ENCODE peak calls at places on chromosome 16, in six cellular contexts. One of them, this sample, is unnamed.

GRCh38 chr16:3950343-3951193 is 70.1 kb upstream of the CREBBP start:
- DNase-seq in GM23338: no peak
- DNase-seq in transverse colon: peak; percentile 60
- DNase-seq in K562: peak; percentile 32
- DNase-seq in stomach: peak; percentile 54
- DNase-seq in endothelial cell of umbilical vein: peak; percentile 79
- DNase-seq in this sample: no peak

GRCh38 chr16:86697715-86698114 is 119.4 kb downstream of the FOXL1 start:
- DNase-seq in GM23338: no peak
- DNase-seq in transverse colon: no peak
- DNase-seq in K562: no peak
- DNase-seq in stomach: no peak
- DNase-seq in endothelial cell of umbilical vein: peak; percentile 34
- DNase-seq in this sample: no peak

GRCh38 chr16:971582-971905 is 760 bp upstream of the LMF1 start:
- DNase-seq in GM23338: no peak
- DNase-seq in transverse colon: no peak
- DNase-seq in K562: no peak
- DNase-seq in stomach: no peak
- DNase-seq in endothelial cell of umbilical vein: no peak
- DNase-seq in this sample: no peak

GRCh38 chr16:51407921-51408320 is 256.9 kb upstream of the SALL1 start:
- DNase-seq in GM23338: no peak
- DNase-seq in transverse colon: no peak
- DNase-seq in K562: no peak
- DNase-seq in stomach: no peak
- DNase-seq in endothelial cell of umbilical vein: no peak
- DNase-seq in this sample: no peak

GRCh38 chr16:48125888-48126287 is 29.9 kb downstream of the ABCC12 start:
- DNase-seq in GM23338: no peak
- DNase-seq in transverse colon: no peak
- DNase-seq in K562: no peak
- DNase-seq in stomach: no peak
- DNase-seq in endothelial cell of umbilical vein: no peak
- DNase-seq in this sample: no peak

GRCh38 chr16:48321307-48322036 is 63.7 kb downstream of the SIAH1 start:
- DNase-seq in GM23338: no peak
- DNase-seq in transverse colon: no peak
- DNase-seq in K562: no peak
- DNase-seq in stomach: no peak
- DNase-seq in endothelial cell of umbilical vein: no peak
- DNase-seq in this sample: no peak

GRCh38 chr16:2159052-2159838 is 3.7 kb downstream of the TRAF7 start:
- DNase-seq in GM23338: no peak
- DNase-seq in transverse colon: peak; percentile 70
- DNase-seq in K562: no peak
- DNase-seq in stomach: peak; percentile 82
- DNase-seq in endothelial cell of umbilical vein: peak; percentile 80
- DNase-seq in this sample: no peak

GRCh38 chr16:66247516-66248089 is 118.9 kb upstream of the CDH5 start:
- DNase-seq in GM23338: no peak
- DNase-seq in transverse colon: peak; percentile 19
- DNase-seq in K562: no peak
- DNase-seq in stomach: no peak
- DNase-seq in endothelial cell of umbilical vein: no peak
- DNase-seq in this sample: no peak

GRCh38 chr16:77986021-77986420 is 36.3 kb upstream of the CLEC3A start:
- DNase-seq in GM23338: no peak
- DNase-seq in transverse colon: no peak
- DNase-seq in K562: no peak
- DNase-seq in stomach: no peak
- DNase-seq in endothelial cell of umbilical vein: no peak
- DNase-seq in this sample: no peak

GRCh38 chr16:67177743-67178699 is 5.7 kb downstream of the MATCAP1 start:
- DNase-seq in GM23338: peak; percentile 98
- DNase-seq in transverse colon: peak; percentile 87
- DNase-seq in K562: peak; percentile 47
- DNase-seq in stomach: peak; percentile 88
- DNase-seq in endothelial cell of umbilical vein: peak; percentile 42
- DNase-seq in this sample: no peak

GRCh38 chr16:74740795-74741304 is 33.8 kb downstream of the FA2H start:
- DNase-seq in GM23338: no peak
- DNase-seq in transverse colon: peak; percentile 90
- DNase-seq in K562: no peak
- DNase-seq in stomach: peak; percentile 92
- DNase-seq in endothelial cell of umbilical vein: no peak
- DNase-seq in this sample: no peak

GRCh38 chr16:79862601-79863000 is 262.1 kb upstream of the MAF start:
- DNase-seq in GM23338: no peak
- DNase-seq in transverse colon: no peak
- DNase-seq in K562: no peak
- DNase-seq in stomach: no peak
- DNase-seq in endothelial cell of umbilical vein: no peak
- DNase-seq in this sample: no peak

GRCh38 chr16:79864032-79864780 is 263.7 kb upstream of the MAF start:
- DNase-seq in GM23338: no peak
- DNase-seq in transverse colon: no peak
- DNase-seq in K562: no peak
- DNase-seq in stomach: no peak
- DNase-seq in endothelial cell of umbilical vein: no peak
- DNase-seq in this sample: peak; percentile 5

GRCh38 chr16:79865918-79866317 is 265.4 kb upstream of the MAF start:
- DNase-seq in GM23338: no peak
- DNase-seq in transverse colon: no peak
- DNase-seq in K562: no peak
- DNase-seq in stomach: no peak
- DNase-seq in endothelial cell of umbilical vein: no peak
- DNase-seq in this sample: peak; percentile 60

GRCh38 chr16:79864781-79865391 is 264.3 kb upstream of the MAF start:
- DNase-seq in GM23338: no peak
- DNase-seq in transverse colon: no peak
- DNase-seq in K562: no peak
- DNase-seq in stomach: no peak
- DNase-seq in endothelial cell of umbilical vein: no peak
- DNase-seq in this sample: peak; percentile 74

GRCh38 chr16:79863128-79864031 is 262.8 kb upstream of the MAF start:
- DNase-seq in GM23338: no peak
- DNase-seq in transverse colon: no peak
- DNase-seq in K562: peak; percentile 52
- DNase-seq in stomach: no peak
- DNase-seq in endothelial cell of umbilical vein: no peak
- DNase-seq in this sample: peak; percentile 64
- H3K4me1 ChIP-seq in GM23338: no peaks in the 10 kb centered on the region
- H3K4me1 ChIP-seq in transverse colon: no peaks in the 10 kb centered on the region
- H3K4me1 ChIP-seq in K562: peaks cover 53% of the 10 kb centered on the region
- H3K4me1 ChIP-seq in stomach: no peaks in the 10 kb centered on the region
- H3K4me1 ChIP-seq in endothelial cell of umbilical vein: no peaks in the 10 kb centered on the region
- H3K4me1 ChIP-seq in this sample: no peaks in the 10 kb centered on the region

DNA sequence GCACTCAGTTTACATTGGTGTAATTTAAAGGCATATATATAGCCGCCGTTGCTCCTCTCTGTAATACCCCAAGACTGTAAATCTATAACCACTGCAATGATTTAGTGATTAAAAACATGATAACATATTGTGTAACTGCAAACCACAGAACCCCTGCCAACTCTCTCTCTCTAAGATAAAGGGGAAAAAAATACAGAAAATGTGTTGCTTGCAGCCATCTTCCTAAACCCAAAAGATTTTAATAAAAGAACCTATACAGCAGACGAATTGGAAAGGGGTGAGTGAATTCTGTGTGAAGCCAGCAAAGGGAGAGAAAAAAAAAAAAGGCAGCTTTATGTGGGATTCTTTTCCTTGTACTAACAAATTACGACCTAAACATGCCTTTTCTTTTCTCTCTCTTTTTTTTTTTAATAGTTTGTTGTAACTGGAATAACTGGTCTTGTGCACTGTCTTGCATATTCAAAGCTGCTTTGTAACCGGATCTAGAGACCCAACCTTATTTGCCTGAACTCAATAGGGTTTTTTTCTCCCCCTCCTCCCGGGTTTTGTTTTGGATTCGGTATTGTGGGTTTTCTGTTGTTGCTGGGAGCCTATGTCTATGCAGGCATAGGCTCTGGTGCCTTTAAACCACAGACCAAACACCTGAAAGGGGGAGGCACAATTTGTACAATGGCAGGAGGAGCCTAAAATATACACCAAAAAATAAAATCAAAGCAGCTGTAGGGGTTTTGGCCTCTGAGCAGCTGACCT is 7.0 kb upstream of the ZFHX3 start:
- DNase-seq in GM23338: peak; percentile 63
- DNase-seq in transverse colon: no peak
- DNase-seq in K562: no peak
- DNase-seq in stomach: no peak
- DNase-seq in endothelial cell of umbilical vein: peak; percentile 39
- DNase-seq in this sample: no peak
- TF ChIP-seq POLR2AphosphoS5 in GM23338: no peak
- TF ChIP-seq POLR2AphosphoS5 in transverse colon: no peak
- TF ChIP-seq POLR2AphosphoS5 in K562: no peak
- TF ChIP-seq POLR2AphosphoS5 in stomach: no peak
- TF ChIP-seq POLR2AphosphoS5 in endothelial cell of umbilical vein: no peak
- TF ChIP-seq POLR2AphosphoS5 in this sample: no peak

GRCh38 chr16:81573533-81573932 is 128.9 kb downstream of the CMIP start:
- DNase-seq in GM23338: no peak
- DNase-seq in transverse colon: no peak
- DNase-seq in K562: no peak
- DNase-seq in stomach: no peak
- DNase-seq in endothelial cell of umbilical vein: no peak
- DNase-seq in this sample: no peak

GRCh38 chr16:81570189-81570846 is 125.7 kb downstream of the CMIP start:
- DNase-seq in GM23338: no peak
- DNase-seq in transverse colon: no peak
- DNase-seq in K562: no peak
- DNase-seq in stomach: no peak
- DNase-seq in endothelial cell of umbilical vein: no peak
- DNase-seq in this sample: no peak

GRCh38 chr16:81571175-81571574 is 126.6 kb downstream of the CMIP start:
- DNase-seq in GM23338: no peak
- DNase-seq in transverse colon: no peak
- DNase-seq in K562: no peak
- DNase-seq in stomach: no peak
- DNase-seq in endothelial cell of umbilical vein: no peak
- DNase-seq in this sample: no peak

GRCh38 chr16:81569361-81570034 is 124.9 kb downstream of the CMIP start:
- DNase-seq in GM23338: no peak
- DNase-seq in transverse colon: no peak
- DNase-seq in K562: no peak
- DNase-seq in stomach: no peak
- DNase-seq in endothelial cell of umbilical vein: no peak
- DNase-seq in this sample: no peak

GRCh38 chr16:81571592-81572230 is 127.1 kb downstream of the CMIP start:
- DNase-seq in GM23338: no peak
- DNase-seq in transverse colon: no peak
- DNase-seq in K562: no peak
- DNase-seq in stomach: no peak
- DNase-seq in endothelial cell of umbilical vein: no peak
- DNase-seq in this sample: no peak
- H3K4me1 ChIP-seq in GM23338: no peaks in the 10 kb centered on the region
- H3K4me1 ChIP-seq in transverse colon: no peaks in the 10 kb centered on the region
- H3K4me1 ChIP-seq in K562: no peaks in the 10 kb centered on the region
- H3K4me1 ChIP-seq in stomach: peaks cover 42% of the 10 kb centered on the region
- H3K4me1 ChIP-seq in endothelial cell of umbilical vein: peaks cover 9% of the 10 kb centered on the region
- H3K4me1 ChIP-seq in this sample: peaks cover 13% of the 10 kb centered on the region

GRCh38 chr16:87851141-87851587 is 18.1 kb downstream of the SLC7A5 start:
- DNase-seq in GM23338: no peak
- DNase-seq in transverse colon: no peak
- DNase-seq in K562: no peak
- DNase-seq in stomach: no peak
- DNase-seq in endothelial cell of umbilical vein: no peak
- DNase-seq in this sample: no peak

GRCh38 chr16:87854907-87855683 is 14.2 kb downstream of the SLC7A5 start:
- DNase-seq in GM23338: no peak
- DNase-seq in transverse colon: no peak
- DNase-seq in K562: no peak
- DNase-seq in stomach: no peak
- DNase-seq in endothelial cell of umbilical vein: no peak
- DNase-seq in this sample: no peak

GRCh38 chr16:87851601-87852000 is 17.7 kb downstream of the SLC7A5 start:
- DNase-seq in GM23338: no peak
- DNase-seq in transverse colon: no peak
- DNase-seq in K562: no peak
- DNase-seq in stomach: no peak
- DNase-seq in endothelial cell of umbilical vein: no peak
- DNase-seq in this sample: no peak

GRCh38 chr16:87854053-87854906 is 15.0 kb downstream of the SLC7A5 start:
- DNase-seq in GM23338: no peak
- DNase-seq in transverse colon: peak; percentile 41
- DNase-seq in K562: peak; percentile 95
- DNase-seq in stomach: no peak
- DNase-seq in endothelial cell of umbilical vein: no peak
- DNase-seq in this sample: no peak

DNA sequence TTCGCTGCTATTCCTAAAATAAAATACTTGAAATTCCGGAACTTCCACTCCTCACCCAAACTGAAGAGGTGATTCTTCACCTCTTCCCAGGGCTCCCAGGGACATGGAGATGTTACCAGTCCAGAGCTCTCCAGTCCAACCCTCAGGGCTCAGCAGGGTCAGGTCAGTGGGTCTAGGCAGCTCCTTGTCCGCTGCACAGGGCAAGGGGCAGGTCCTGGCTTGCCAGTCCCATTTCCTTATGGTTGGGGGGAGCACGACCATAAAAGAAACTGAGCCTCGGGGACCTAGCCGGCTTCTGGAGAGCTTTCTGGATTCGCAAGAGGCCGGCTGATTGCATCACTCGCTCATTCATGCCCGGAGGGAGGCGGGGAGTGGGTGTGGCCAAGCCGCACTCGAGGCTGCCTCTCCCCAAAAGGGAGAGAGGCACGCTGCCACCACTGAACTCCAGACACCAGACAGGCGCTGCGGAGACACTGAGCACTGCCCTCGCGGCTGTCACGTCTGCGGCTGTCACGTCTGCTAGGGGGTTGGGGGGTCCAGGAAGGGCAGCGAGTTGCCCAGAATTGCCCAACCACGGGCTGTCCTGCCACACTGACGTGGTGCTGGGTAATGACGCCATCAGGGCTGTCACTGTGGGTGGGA is 15.8 kb downstream of the SLC7A5 start:
- DNase-seq in GM23338: peak; percentile 90
- DNase-seq in transverse colon: peak; percentile 95
- DNase-seq in K562: peak; percentile 93
- DNase-seq in stomach: peak; percentile 95
- DNase-seq in endothelial cell of umbilical vein: peak; percentile 83
- DNase-seq in this sample: peak; percentile 98
- TF ChIP-seq POLR2AphosphoS5 in GM23338: peak; percentile 51
- TF ChIP-seq POLR2AphosphoS5 in transverse colon: peak; percentile 85
- TF ChIP-seq POLR2AphosphoS5 in K562: peak; percentile 51
- TF ChIP-seq POLR2AphosphoS5 in stomach: peak; percentile 93
- TF ChIP-seq POLR2AphosphoS5 in endothelial cell of umbilical vein: no peak
- TF ChIP-seq POLR2AphosphoS5 in this sample: peak; percentile 92